ENCODE peak calls at places on chromosomes 3 and 15, in four cellular contexts. A is astrocyte, L is fibroblast of lung, M is A673. C is an unnamed sample.

GRCh38 chr3:119810018-119810435 is 28.1 kb downstream of the NR1I2 start:
- DNase-seq in M (peak; percentile 30), L (peak; percentile 32), A (peak; percentile 13), C (no peak)

GRCh38 chr15:64678126-64678819 is 97.1 kb downstream of the RBPMS2 start:
- DNase-seq in M (no peak), L (no peak), A (no peak), C (no peak)

GRCh38 chr3:153443961-153444360 is 281.9 kb downstream of the RAP2B start:
- DNase-seq in M (peak; percentile 54), A (no peak), L (peak; percentile 25), C (no peak)

GRCh38 chr15:57048930-57049550 is 130.6 kb downstream of the TCF12 start:
- DNase-seq in A (peak; percentile 39), L (no peak), M (no peak), C (no peak)

GRCh38 chr3:115996420-115997108 is 373.3 kb downstream of the GAP43 start:
- DNase-seq in A (peak; percentile 80), M (no peak), L (no peak), C (no peak)

GRCh38 chr3:187150599-187150998 is 11.3 kb upstream of the RPL39L start:
- DNase-seq in M (peak; percentile 67), L (no peak), A (no peak), C (no peak)

GRCh38 chr15:77335298-77335697 is 84.6 kb downstream of the PEAK1 start:
- DNase-seq in L (peak; percentile 11), M (peak; percentile 24), A (no peak), C (no peak)

GRCh38 chr3:186665484-186666188 is at the start of gene HRG:
- DNase-seq in L (no peak), M (no peak), A (no peak), C (no peak)

GRCh38 chr3:55160241-55160877 is 232.5 kb upstream of the LRTM1 start:
- DNase-seq in M (peak; percentile 9), A (peak; percentile 100), L (peak; percentile 94), C (no peak)

GRCh38 chr3:61935819-61936218 is 374.4 kb downstream of the PTPRG start:
- DNase-seq in A (no peak), L (no peak), M (no peak), C (no peak)

GRCh38 chr3:112579232-112579631 is 17.4 kb downstream of the SLC35A5 start:
- DNase-seq in L (no peak), M (no peak), A (no peak), C (no peak)

GRCh38 chr15:45230246-45230965 is 21.6 kb upstream of the SLC28A2 start:
- DNase-seq in L (no peak), A (no peak), M (no peak), C (no peak)

GRCh38 chr15:80832676-80833075 is 53.5 kb downstream of the CEMIP start:
- DNase-seq in M (no peak), L (no peak), A (no peak), C (no peak)

GRCh38 chr3:61378321-61378720 is 127.1 kb upstream of the FHIT start:
- DNase-seq in L (peak; percentile 4), M (no peak), A (peak; percentile 10), C (no peak)

GRCh38 chr3:82274897-82275296 is 513.5 kb upstream of the GBE1 start:
- DNase-seq in M (no peak), L (no peak), A (peak; percentile 22), C (no peak)

GRCh38 chr15:101140697-101141065 is 111.2 kb downstream of the CHSY1 start:
- DNase-seq in L (no peak), A (no peak), M (no peak), C (no peak)

GRCh38 chr3:196049567-196050122 is 32.2 kb downstream of the TFRC start:
- DNase-seq in M (no peak), A (no peak), L (no peak), C (no peak)

GRCh38 chr3:153026026-153026425 is 136.0 kb upstream of the RAP2B start:
- DNase-seq in L (peak; percentile 71), M (peak; percentile 62), A (peak; percentile 14), C (no peak)

GRCh38 chr15:75149911-75150709 is 51.6 kb upstream of the C15orf39 start:
- DNase-seq in L (peak; percentile 52), M (no peak), A (peak; percentile 32), C (peak; percentile 97)

GRCh38 chr3:155748611-155749365 is 3.9 kb upstream of the PLCH1 start:
- DNase-seq in A (no peak), L (no peak), M (no peak), C (no peak)

GRCh38 chr15:51814616-51815015 is 14.8 kb upstream of the TMOD3 start:
- DNase-seq in M (peak; percentile 88), A (peak; percentile 7), L (no peak), C (no peak)

GRCh38 chr3:87426916-87427315 is 150.5 kb upstream of the POU1F1 start:
- DNase-seq in M (peak; percentile 4), A (peak; percentile 73), L (no peak), C (no peak)

GRCh38 chr3:180707921-180708320 is 28.6 kb upstream of the CCDC39 start:
- DNase-seq in M (no peak), L (no peak), A (no peak), C (no peak)

GRCh38 chr3:12966847-12967750 is 106.1 kb downstream of the IQSEC1 start:
- DNase-seq in M (no peak), L (peak; percentile 18), A (no peak), C (no peak)

GRCh38 chr3:69214241-69214640 is 91.8 kb upstream of the LMOD3 start:
- DNase-seq in A (no peak), M (no peak), L (no peak), C (no peak)

GRCh38 chr3:36075491-36075890 is 304.8 kb upstream of the STAC start:
- DNase-seq in M (no peak), A (peak; percentile 10), L (no peak), C (no peak)

GRCh38 chr3:44963571-44964325 is 12.2 kb downstream of the ZDHHC3 start:
- DNase-seq in L (no peak), M (no peak), A (no peak), C (no peak)

GRCh38 chr15:56927816-56928215 is 9.4 kb downstream of the TCF12 start:
- DNase-seq in M (no peak), L (no peak), A (no peak), C (no peak)

GRCh38 chr3:169804681-169805080 is 8.0 kb upstream of the LRRIQ4 start:
- DNase-seq in A (no peak), M (no peak), L (no peak), C (no peak)

GRCh38 chr3:197750863-197751737 is 1.4 kb downstream of the FYTTD1 start:
- DNase-seq in M (peak; percentile 42), A (peak; percentile 12), L (peak; percentile 53), C (no peak)

GRCh38 chr3:197749601-197750395 is at the start of gene FYTTD1:
- DNase-seq in A (peak; percentile 65), L (peak; percentile 86), M (peak; percentile 95), C (no peak)

GRCh38 chr3:197749315-197749600 is 425 bp upstream of the FYTTD1 start:
- DNase-seq in M (no peak), A (peak; percentile 62), L (peak; percentile 52), C (no peak)

GRCh38 chr3:197748597-197749314 is 927 bp upstream of the FYTTD1 start:
- DNase-seq in L (peak; percentile 29), A (peak; percentile 30), M (peak; percentile 73), C (no peak)

DNA sequence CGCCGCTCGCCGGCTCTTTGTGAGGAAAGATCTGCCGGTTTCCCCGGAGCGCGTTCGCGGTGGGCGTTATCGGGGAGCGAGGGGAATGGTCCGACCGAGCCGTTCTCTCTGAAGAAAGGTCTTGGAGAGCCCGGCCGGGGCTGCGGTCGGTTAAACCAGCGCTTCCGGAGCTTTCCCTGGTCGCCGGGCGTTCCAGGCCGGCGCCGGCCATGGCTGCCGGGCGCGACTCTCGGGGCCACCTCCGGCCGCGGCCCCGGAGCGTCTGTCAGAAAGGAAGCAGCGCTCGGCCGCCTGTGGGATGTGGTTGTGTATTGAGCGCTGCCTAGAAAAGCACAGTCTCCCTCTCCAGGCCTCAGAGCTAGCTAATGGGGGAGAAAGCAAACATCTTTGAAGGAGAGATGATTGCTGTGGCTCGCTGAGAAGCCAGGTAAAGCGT is 731 bp downstream of the FYTTD1 start:
- DNase-seq in M (peak; percentile 70), L (peak; percentile 67), A (peak; percentile 55), C (no peak)
- TF ChIP-seq EZH2 in M (no peak), L (no peak), A (no peak), C (no peak)

DNA sequence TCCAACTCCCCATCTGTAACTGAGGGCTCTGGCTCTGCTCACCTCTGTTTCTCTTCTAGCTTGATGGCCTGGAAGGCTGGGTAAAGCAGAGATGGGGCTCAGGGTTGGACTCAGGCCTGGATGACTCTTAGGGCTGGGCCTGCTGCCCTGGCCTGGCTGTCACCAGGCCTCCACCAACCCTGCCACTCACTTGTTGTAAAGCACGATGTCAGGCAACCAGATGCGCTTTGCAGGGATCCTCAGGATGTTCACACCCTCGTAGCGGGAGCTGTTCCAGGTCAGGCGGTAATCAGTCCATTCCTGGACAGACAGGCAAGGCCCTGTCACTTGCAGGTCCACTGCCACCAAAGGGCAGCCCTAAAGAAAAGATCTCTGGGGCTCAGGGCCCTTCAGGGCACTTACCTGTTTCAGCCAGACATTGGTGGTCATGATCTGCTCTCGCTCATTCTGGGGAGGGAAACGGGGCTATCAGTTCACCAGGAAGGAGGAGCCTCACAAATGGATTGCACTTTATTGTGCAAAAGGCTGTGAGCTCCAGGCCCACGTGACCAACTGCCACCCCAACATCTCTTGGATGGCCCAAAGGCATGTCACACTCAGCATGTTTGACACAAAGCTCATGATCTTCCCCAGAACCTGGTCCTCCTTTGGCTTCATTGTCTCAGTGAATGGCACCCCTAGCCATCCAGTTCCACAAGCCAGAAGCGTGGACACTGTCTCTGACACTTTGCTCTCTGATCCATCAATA is 9.9 kb downstream of the CHRNB4 start:
- DNase-seq in L (no peak), A (no peak), M (no peak), C (no peak)
- TF ChIP-seq EZH2 in L (no peak), A (no peak), M (no peak), C (no peak)

GRCh38 chr3:147408180-147409105 is 722 bp upstream of the ZIC1 start:
- DNase-seq in M (no peak), A (no peak), L (no peak), C (no peak)

GRCh38 chr3:147406255-147407023 is at the start of gene ZIC4:
- DNase-seq in A (no peak), L (no peak), M (no peak), C (no peak)

GRCh38 chr3:147407107-147407494 is 758 bp upstream of the ZIC4 start:
- DNase-seq in A (no peak), L (no peak), M (no peak), C (no peak)

GRCh38 chr3:147409143-147410121 is at the start of gene ZIC1:
- DNase-seq in M (no peak), L (no peak), A (peak; percentile 59), C (no peak)

DNA sequence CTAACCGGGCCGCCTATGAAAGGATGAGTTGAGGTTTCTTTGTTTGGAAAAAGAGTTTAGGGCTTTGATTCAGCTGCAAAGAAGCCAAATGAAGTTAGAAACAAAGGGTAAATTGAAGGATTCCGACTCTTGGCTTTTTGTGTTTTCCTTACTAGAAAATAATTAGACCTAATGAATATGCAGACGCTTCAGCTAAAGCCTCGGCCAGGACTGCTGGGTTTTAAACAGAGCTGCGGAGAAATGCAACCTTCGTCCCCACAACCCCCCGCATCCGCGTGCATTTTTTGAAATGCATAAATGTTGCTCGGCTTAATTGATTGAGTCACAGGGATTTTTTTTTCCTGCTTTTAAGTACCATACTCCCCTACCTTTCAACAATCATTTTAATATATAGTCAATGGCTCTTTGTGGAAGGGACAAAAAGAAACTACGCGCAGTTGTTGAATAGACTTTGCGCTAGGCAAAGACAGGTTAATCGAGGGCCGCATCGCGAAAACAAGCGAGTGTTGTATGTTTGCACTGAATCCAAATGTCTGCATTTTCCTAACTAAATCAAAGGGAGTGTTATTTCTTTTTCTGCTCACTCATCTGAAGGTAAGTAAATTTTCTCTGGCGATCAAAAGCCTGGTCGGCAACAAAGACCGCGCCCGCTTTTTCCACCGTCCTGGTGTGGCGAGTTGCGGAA is 1.3 kb upstream of the ZIC4 start:
- DNase-seq in M (no peak), L (no peak), A (no peak), C (no peak)
- TF ChIP-seq EZH2 in M (peak; percentile 36), L (peak; percentile 30), A (no peak), C (peak; percentile 41)

GRCh38 chr3:184602406-184603155 is 41.0 kb downstream of the EPHB3 start:
- DNase-seq in L (no peak), A (no peak), M (no peak), C (peak; percentile 49)
- TF ChIP-seq EZH2 in L (peak; percentile 83), A (peak; percentile 56), M (peak; percentile 24), C (no peak)

C was measured in keratinocyte.